ENCODE peak calls at places on chromosomes 16 and 17, in ten cellular contexts. One of them, this sample, is unnamed. For H3K36me3, the result is how much of the 10 kb centered on the place peaks cover.

GRCh38 chr16:89700100-89700648 is 1.3 kb downstream of the SPATA2L start:
- DNase-seq in sigmoid colon: peak
- DNase-seq in gastrocnemius medialis: peak
- DNase-seq in tibial artery: peak
- DNase-seq in thoracic aorta: peak
- DNase-seq in fibroblast of lung: peak
- DNase-seq in IMR-90: peak
- DNase-seq in cardiac muscle cell: peak
- DNase-seq in stomach: peak
- DNase-seq in heart right ventricle: peak
- DNase-seq in this sample: peak

GRCh38 chr16:19884021-19884485 is 595 bp downstream of the GPRC5B start:
- DNase-seq in sigmoid colon: peak
- DNase-seq in gastrocnemius medialis: peak
- DNase-seq in tibial artery: no peak
- DNase-seq in thoracic aorta: no peak
- DNase-seq in fibroblast of lung: no peak
- DNase-seq in IMR-90: no peak
- DNase-seq in cardiac muscle cell: no peak
- DNase-seq in stomach: peak
- DNase-seq in heart right ventricle: peak
- DNase-seq in this sample: peak

GRCh38 chr17:41600318-41600717 is 12.2 kb downstream of the KRT16 start:
- DNase-seq in sigmoid colon: no peak
- DNase-seq in gastrocnemius medialis: no peak
- DNase-seq in tibial artery: no peak
- DNase-seq in thoracic aorta: no peak
- DNase-seq in fibroblast of lung: no peak
- DNase-seq in IMR-90: no peak
- DNase-seq in cardiac muscle cell: no peak
- DNase-seq in stomach: no peak
- DNase-seq in heart right ventricle: no peak
- DNase-seq in this sample: no peak

GRCh38 chr17:39791296-39791992 is 53.7 kb downstream of the GRB7 start:
- DNase-seq in sigmoid colon: no peak
- DNase-seq in gastrocnemius medialis: no peak
- DNase-seq in tibial artery: no peak
- DNase-seq in thoracic aorta: no peak
- DNase-seq in fibroblast of lung: no peak
- DNase-seq in IMR-90: no peak
- DNase-seq in cardiac muscle cell: no peak
- DNase-seq in stomach: no peak
- DNase-seq in heart right ventricle: no peak
- DNase-seq in this sample: no peak

GRCh38 chr17:67469208-67469980 is 92.3 kb downstream of the PITPNC1 start:
- DNase-seq in sigmoid colon: no peak
- DNase-seq in gastrocnemius medialis: no peak
- DNase-seq in tibial artery: no peak
- DNase-seq in thoracic aorta: no peak
- DNase-seq in fibroblast of lung: no peak
- DNase-seq in IMR-90: peak
- DNase-seq in cardiac muscle cell: peak
- DNase-seq in stomach: no peak
- DNase-seq in heart right ventricle: no peak
- DNase-seq in this sample: no peak

GRCh38 chr17:61399131-61400057 is at the start of gene TBX2:
- DNase-seq in sigmoid colon: peak
- DNase-seq in gastrocnemius medialis: no peak
- DNase-seq in tibial artery: peak
- DNase-seq in thoracic aorta: peak
- DNase-seq in fibroblast of lung: peak
- DNase-seq in IMR-90: peak
- DNase-seq in cardiac muscle cell: peak
- DNase-seq in stomach: peak
- DNase-seq in heart right ventricle: peak
- DNase-seq in this sample: peak

GRCh38 chr17:976316-976715 is 3.3 kb downstream of the NXN start:
- DNase-seq in sigmoid colon: no peak
- DNase-seq in gastrocnemius medialis: no peak
- DNase-seq in tibial artery: no peak
- DNase-seq in thoracic aorta: no peak
- DNase-seq in fibroblast of lung: no peak
- DNase-seq in IMR-90: no peak
- DNase-seq in cardiac muscle cell: no peak
- DNase-seq in stomach: no peak
- DNase-seq in heart right ventricle: no peak
- DNase-seq in this sample: no peak

GRCh38 chr16:29806641-29807425 is 504 bp downstream of the MAZ start:
- DNase-seq in sigmoid colon: peak
- DNase-seq in gastrocnemius medialis: peak
- DNase-seq in tibial artery: peak
- DNase-seq in thoracic aorta: no peak
- DNase-seq in fibroblast of lung: no peak
- DNase-seq in IMR-90: no peak
- DNase-seq in cardiac muscle cell: peak
- DNase-seq in stomach: peak
- DNase-seq in heart right ventricle: peak
- DNase-seq in this sample: peak

GRCh38 chr17:46851029-46851741 is at the start of gene WNT9B:
- DNase-seq in sigmoid colon: no peak
- DNase-seq in gastrocnemius medialis: no peak
- DNase-seq in tibial artery: no peak
- DNase-seq in thoracic aorta: no peak
- DNase-seq in fibroblast of lung: no peak
- DNase-seq in IMR-90: no peak
- DNase-seq in cardiac muscle cell: no peak
- DNase-seq in stomach: peak
- DNase-seq in heart right ventricle: no peak
- DNase-seq in this sample: peak

GRCh38 chr17:42058018-42058417 is 7.6 kb upstream of the C17orf113 start:
- DNase-seq in sigmoid colon: no peak
- DNase-seq in gastrocnemius medialis: no peak
- DNase-seq in tibial artery: no peak
- DNase-seq in thoracic aorta: no peak
- DNase-seq in fibroblast of lung: no peak
- DNase-seq in IMR-90: no peak
- DNase-seq in cardiac muscle cell: no peak
- DNase-seq in stomach: no peak
- DNase-seq in heart right ventricle: no peak
- DNase-seq in this sample: no peak

GRCh38 chr16:2032285-2033056 is 5.8 kb downstream of the NHERF2 start:
- DNase-seq in sigmoid colon: no peak
- DNase-seq in gastrocnemius medialis: no peak
- DNase-seq in tibial artery: no peak
- DNase-seq in thoracic aorta: no peak
- DNase-seq in fibroblast of lung: no peak
- DNase-seq in IMR-90: peak
- DNase-seq in cardiac muscle cell: no peak
- DNase-seq in stomach: no peak
- DNase-seq in heart right ventricle: no peak
- DNase-seq in this sample: peak

GRCh38 chr16:67150058-67150832 is 553 bp downstream of the B3GNT9 start:
- DNase-seq in sigmoid colon: peak
- DNase-seq in gastrocnemius medialis: no peak
- DNase-seq in tibial artery: no peak
- DNase-seq in thoracic aorta: no peak
- DNase-seq in fibroblast of lung: peak
- DNase-seq in IMR-90: peak
- DNase-seq in cardiac muscle cell: peak
- DNase-seq in stomach: no peak
- DNase-seq in heart right ventricle: no peak
- DNase-seq in this sample: peak

GRCh38 chr16:67149276-67150057 is 1.3 kb downstream of the B3GNT9 start:
- DNase-seq in sigmoid colon: no peak
- DNase-seq in gastrocnemius medialis: no peak
- DNase-seq in tibial artery: no peak
- DNase-seq in thoracic aorta: no peak
- DNase-seq in fibroblast of lung: no peak
- DNase-seq in IMR-90: no peak
- DNase-seq in cardiac muscle cell: no peak
- DNase-seq in stomach: no peak
- DNase-seq in heart right ventricle: no peak
- DNase-seq in this sample: no peak

GRCh38 chr16:67148656-67149275 is 2.0 kb downstream of the B3GNT9 start:
- DNase-seq in sigmoid colon: no peak
- DNase-seq in gastrocnemius medialis: no peak
- DNase-seq in tibial artery: no peak
- DNase-seq in thoracic aorta: no peak
- DNase-seq in fibroblast of lung: no peak
- DNase-seq in IMR-90: no peak
- DNase-seq in cardiac muscle cell: no peak
- DNase-seq in stomach: no peak
- DNase-seq in heart right ventricle: no peak
- DNase-seq in this sample: no peak

GRCh38 chr16:67150833-67151396 is at the start of gene B3GNT9:
- DNase-seq in sigmoid colon: peak
- DNase-seq in gastrocnemius medialis: no peak
- DNase-seq in tibial artery: peak
- DNase-seq in thoracic aorta: no peak
- DNase-seq in fibroblast of lung: peak
- DNase-seq in IMR-90: peak
- DNase-seq in cardiac muscle cell: peak
- DNase-seq in stomach: peak
- DNase-seq in heart right ventricle: peak
- DNase-seq in this sample: peak

GRCh38 chr16:67151431-67152097 is 766 bp upstream of the B3GNT9 start:
- DNase-seq in sigmoid colon: no peak
- DNase-seq in gastrocnemius medialis: no peak
- DNase-seq in tibial artery: no peak
- DNase-seq in thoracic aorta: no peak
- DNase-seq in fibroblast of lung: no peak
- DNase-seq in IMR-90: no peak
- DNase-seq in cardiac muscle cell: no peak
- DNase-seq in stomach: no peak
- DNase-seq in heart right ventricle: no peak
- DNase-seq in this sample: no peak
- H3K27ac ChIP-seq in sigmoid colon: peak
- H3K27ac ChIP-seq in gastrocnemius medialis: no peak
- H3K27ac ChIP-seq in tibial artery: peak
- H3K27ac ChIP-seq in thoracic aorta: peak
- H3K27ac ChIP-seq in fibroblast of lung: peak
- H3K27ac ChIP-seq in IMR-90: peak
- H3K27ac ChIP-seq in cardiac muscle cell: no peak
- H3K27ac ChIP-seq in stomach: peak
- H3K27ac ChIP-seq in heart right ventricle: no peak
- H3K27ac ChIP-seq in this sample: peak

GRCh38 chr16:49755291-49755611 is 100.7 kb downstream of the ZNF423 start:
- DNase-seq in sigmoid colon: no peak
- DNase-seq in gastrocnemius medialis: no peak
- DNase-seq in tibial artery: no peak
- DNase-seq in thoracic aorta: no peak
- DNase-seq in fibroblast of lung: peak
- DNase-seq in IMR-90: peak
- DNase-seq in cardiac muscle cell: peak
- DNase-seq in stomach: no peak
- DNase-seq in heart right ventricle: peak
- DNase-seq in this sample: no peak
- TF ChIP-seq CTCF in sigmoid colon: no peak
- TF ChIP-seq CTCF in gastrocnemius medialis: no peak
- TF ChIP-seq CTCF in tibial artery: peak
- TF ChIP-seq CTCF in thoracic aorta: peak
- TF ChIP-seq CTCF in fibroblast of lung: peak
- TF ChIP-seq CTCF in IMR-90: peak
- TF ChIP-seq CTCF in cardiac muscle cell: peak
- TF ChIP-seq CTCF in stomach: no peak
- TF ChIP-seq CTCF in heart right ventricle: peak
- TF ChIP-seq CTCF in this sample: no peak

GRCh38 chr17:31535581-31535981 is 144.1 kb downstream of the RAB11FIP4 start:
- DNase-seq in sigmoid colon: no peak
- DNase-seq in gastrocnemius medialis: no peak
- DNase-seq in tibial artery: no peak
- DNase-seq in thoracic aorta: no peak
- DNase-seq in fibroblast of lung: no peak
- DNase-seq in IMR-90: no peak
- DNase-seq in cardiac muscle cell: no peak
- DNase-seq in stomach: no peak
- DNase-seq in heart right ventricle: no peak
- DNase-seq in this sample: no peak

GRCh38 chr17:31536451-31536850 is 145.0 kb downstream of the RAB11FIP4 start:
- DNase-seq in sigmoid colon: no peak
- DNase-seq in gastrocnemius medialis: no peak
- DNase-seq in tibial artery: no peak
- DNase-seq in thoracic aorta: no peak
- DNase-seq in fibroblast of lung: no peak
- DNase-seq in IMR-90: no peak
- DNase-seq in cardiac muscle cell: no peak
- DNase-seq in stomach: no peak
- DNase-seq in heart right ventricle: no peak
- DNase-seq in this sample: no peak

GRCh38 chr17:31538080-31538762 is 146.7 kb downstream of the RAB11FIP4 start:
- DNase-seq in sigmoid colon: no peak
- DNase-seq in gastrocnemius medialis: no peak
- DNase-seq in tibial artery: no peak
- DNase-seq in thoracic aorta: no peak
- DNase-seq in fibroblast of lung: no peak
- DNase-seq in IMR-90: no peak
- DNase-seq in cardiac muscle cell: no peak
- DNase-seq in stomach: no peak
- DNase-seq in heart right ventricle: no peak
- DNase-seq in this sample: peak

GRCh38 chr17:31540602-31541307 is 149.3 kb downstream of the RAB11FIP4 start:
- DNase-seq in sigmoid colon: no peak
- DNase-seq in gastrocnemius medialis: no peak
- DNase-seq in tibial artery: no peak
- DNase-seq in thoracic aorta: no peak
- DNase-seq in fibroblast of lung: no peak
- DNase-seq in IMR-90: no peak
- DNase-seq in cardiac muscle cell: no peak
- DNase-seq in stomach: no peak
- DNase-seq in heart right ventricle: no peak
- DNase-seq in this sample: no peak

GRCh38 chr17:31537558-31537957 is 146.1 kb downstream of the RAB11FIP4 start:
- DNase-seq in sigmoid colon: no peak
- DNase-seq in gastrocnemius medialis: no peak
- DNase-seq in tibial artery: no peak
- DNase-seq in thoracic aorta: no peak
- DNase-seq in fibroblast of lung: no peak
- DNase-seq in IMR-90: peak
- DNase-seq in cardiac muscle cell: peak
- DNase-seq in stomach: peak
- DNase-seq in heart right ventricle: no peak
- DNase-seq in this sample: peak
- H3K36me3 ChIP-seq in sigmoid colon: under half
- H3K36me3 ChIP-seq in gastrocnemius medialis: under half
- H3K36me3 ChIP-seq in tibial artery: under half
- H3K36me3 ChIP-seq in thoracic aorta: under half
- H3K36me3 ChIP-seq in fibroblast of lung: under half
- H3K36me3 ChIP-seq in IMR-90: under half
- H3K36me3 ChIP-seq in cardiac muscle cell: under half
- H3K36me3 ChIP-seq in stomach: under half
- H3K36me3 ChIP-seq in heart right ventricle: under half
- H3K36me3 ChIP-seq in this sample: under half

DNA sequence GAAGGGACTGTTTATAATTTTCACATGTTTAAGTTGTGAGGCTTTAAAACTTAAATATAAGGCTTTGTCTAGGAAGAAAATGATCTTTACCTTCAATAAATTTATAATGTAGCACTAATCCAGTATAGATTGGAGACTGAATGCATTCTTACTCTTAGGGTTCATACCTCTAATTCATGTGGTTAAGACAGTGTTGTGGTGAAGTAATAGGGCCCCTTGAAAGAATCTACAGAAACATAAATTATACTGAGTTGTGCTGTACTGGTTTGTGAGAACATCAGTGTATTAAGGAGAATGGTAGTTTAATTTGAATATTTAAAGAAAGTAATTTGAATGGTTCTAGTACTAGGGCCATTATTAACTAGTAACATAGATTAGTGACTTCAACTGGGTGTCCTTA is 13.7 kb downstream of the HAPSTR1 start:
- DNase-seq in sigmoid colon: no peak
- DNase-seq in gastrocnemius medialis: no peak
- DNase-seq in tibial artery: no peak
- DNase-seq in thoracic aorta: no peak
- DNase-seq in fibroblast of lung: no peak
- DNase-seq in IMR-90: no peak
- DNase-seq in cardiac muscle cell: no peak
- DNase-seq in stomach: no peak
- DNase-seq in heart right ventricle: no peak
- DNase-seq in this sample: no peak
- H3K27ac ChIP-seq in sigmoid colon: no peak
- H3K27ac ChIP-seq in gastrocnemius medialis: no peak
- H3K27ac ChIP-seq in tibial artery: no peak
- H3K27ac ChIP-seq in thoracic aorta: no peak
- H3K27ac ChIP-seq in fibroblast of lung: no peak
- H3K27ac ChIP-seq in IMR-90: no peak
- H3K27ac ChIP-seq in cardiac muscle cell: no peak
- H3K27ac ChIP-seq in stomach: no peak
- H3K27ac ChIP-seq in heart right ventricle: no peak
- H3K27ac ChIP-seq in this sample: no peak